ENCODE peak calls at places on chromosomes 11 and 22, in four cellular contexts. One of them, this sample, is unnamed.

GRCh38 chr11:64566042-64566914 is 24.7 kb upstream of the SLC22A12 start:
- DNase-seq in naive thymus-derived CD8-positive, alpha-beta T cell: peak; percentile 18
- DNase-seq in adipocyte: peak; percentile 72
- DNase-seq in suprapubic skin: peak; percentile 73
- DNase-seq in this sample: peak; percentile 39

GRCh38 chr11:8777907-8778767 is 95.5 kb downstream of the RPL27A start:
- DNase-seq in naive thymus-derived CD8-positive, alpha-beta T cell: no peak
- DNase-seq in suprapubic skin: peak; percentile 86
- DNase-seq in adipocyte: no peak
- DNase-seq in this sample: no peak

GRCh38 chr11:32162906-32163305 is 72.0 kb downstream of the RCN1 start:
- DNase-seq in suprapubic skin: no peak
- DNase-seq in adipocyte: no peak
- DNase-seq in naive thymus-derived CD8-positive, alpha-beta T cell: no peak
- DNase-seq in this sample: no peak

GRCh38 chr22:26406118-26406517 is 22.9 kb upstream of the ASPHD2 start:
- DNase-seq in adipocyte: no peak
- DNase-seq in naive thymus-derived CD8-positive, alpha-beta T cell: no peak
- DNase-seq in suprapubic skin: no peak
- DNase-seq in this sample: no peak

GRCh38 chr22:39453765-39454378 is 2.9 kb upstream of the MGAT3 start:
- DNase-seq in suprapubic skin: no peak
- DNase-seq in naive thymus-derived CD8-positive, alpha-beta T cell: no peak
- DNase-seq in adipocyte: no peak
- DNase-seq in this sample: no peak

GRCh38 chr22:20749453-20749852 is 24.5 kb upstream of the SERPIND1 start:
- DNase-seq in suprapubic skin: no peak
- DNase-seq in adipocyte: no peak
- DNase-seq in naive thymus-derived CD8-positive, alpha-beta T cell: no peak
- DNase-seq in this sample: no peak

GRCh38 chr22:41565403-41566054 is 4.7 kb downstream of the CSDC2 start:
- DNase-seq in adipocyte: peak; percentile 68
- DNase-seq in suprapubic skin: no peak
- DNase-seq in naive thymus-derived CD8-positive, alpha-beta T cell: no peak
- DNase-seq in this sample: no peak

GRCh38 chr11:118088531-118088930 is 1.8 kb upstream of the SMIM35 start:
- DNase-seq in naive thymus-derived CD8-positive, alpha-beta T cell: no peak
- DNase-seq in suprapubic skin: no peak
- DNase-seq in adipocyte: no peak
- DNase-seq in this sample: no peak

GRCh38 chr11:129277216-129277838 is 85.2 kb upstream of the ARHGAP32 start:
- DNase-seq in naive thymus-derived CD8-positive, alpha-beta T cell: no peak
- DNase-seq in adipocyte: peak; percentile 5
- DNase-seq in suprapubic skin: no peak
- DNase-seq in this sample: no peak

This sample was measured in central memory CD4-positive, alpha-beta T cell.